ENCODE peak calls at places on chromosomes 2 and 18, in six cellular contexts. A, M, R, S, Z and J are unnamed samples.

GRCh38 chr2:26772064-26773001 is 8.2 kb downstream of the SLC35F6 start:
- DNase-seq in A (peak), M (peak), R (peak), S (no peak), Z (no peak), J (peak)

GRCh38 chr2:37833420-37833819 is 91.7 kb upstream of the RMDN2 start:
- DNase-seq in A (no peak), M (no peak), R (peak), S (no peak), Z (no peak), J (no peak)

GRCh38 chr2:26191316-26192159 is 18.6 kb downstream of the GAREM2 start:
- DNase-seq in A (no peak), M (no peak), R (no peak), S (no peak), Z (no peak), J (no peak)

GRCh38 chr2:231716641-231717280 is 8.4 kb downstream of the PTMA start:
- DNase-seq in A (no peak), M (no peak), R (no peak), S (no peak), Z (no peak), J (no peak)

GRCh38 chr2:188965554-188965953 is 8.6 kb upstream of the COL3A1 start:
- DNase-seq in A (no peak), M (no peak), R (no peak), S (no peak), Z (no peak), J (no peak)

GRCh38 chr2:98944786-98945185 is 8.8 kb upstream of the CRACDL start:
- DNase-seq in A (no peak), M (peak), R (peak), S (no peak), Z (no peak), J (no peak)

GRCh38 chr2:179461367-179461886 is 196.8 kb upstream of the SESTD1 start:
- DNase-seq in A (no peak), M (no peak), R (no peak), S (no peak), Z (no peak), J (no peak)

GRCh38 chr18:31373641-31374040 is 2.9 kb upstream of the DSG4 start:
- DNase-seq in A (no peak), M (no peak), R (no peak), S (no peak), Z (no peak), J (no peak)

GRCh38 chr18:46413684-46414083 is 243.3 kb downstream of the LOXHD1 start:
- DNase-seq in A (no peak), M (no peak), R (no peak), S (no peak), Z (no peak), J (no peak)

GRCh38 chr2:99680946-99681345 is 191.1 kb upstream of the REV1 start:
- DNase-seq in A (no peak), M (peak), R (no peak), S (no peak), Z (no peak), J (peak)

GRCh38 chr18:9719421-9719981 is 11.4 kb downstream of the RAB31 start:
- DNase-seq in A (no peak), M (peak), R (peak), S (peak), Z (no peak), J (peak)

GRCh38 chr2:210561482-210561881 is 5.1 kb downstream of the CPS1 start:
- DNase-seq in A (no peak), M (no peak), R (no peak), S (no peak), Z (no peak), J (no peak)

GRCh38 chr2:85811850-85812735 is 58.3 kb downstream of the ATOH8 start:
- DNase-seq in A (no peak), M (no peak), R (no peak), S (no peak), Z (no peak), J (no peak)

GRCh38 chr2:196399736-196400691 is 228.6 kb upstream of the STK17B start:
- DNase-seq in A (no peak), M (peak), R (peak), S (peak), Z (no peak), J (peak)

GRCh38 chr2:142880275-142880674 is 2.8 kb downstream of the KYNU start:
- DNase-seq in A (no peak), M (peak), R (peak), S (no peak), Z (no peak), J (no peak)

GRCh38 chr2:38108907-38109731 is 33.2 kb upstream of the CYP1B1 start:
- DNase-seq in A (no peak), M (no peak), R (peak), S (no peak), Z (no peak), J (no peak)

GRCh38 chr2:107025869-107026380 is 140.0 kb upstream of the ST6GAL2 start:
- DNase-seq in A (no peak), M (no peak), R (no peak), S (peak), Z (no peak), J (no peak)

GRCh38 chr2:220569380-220569779 is 942.0 kb downstream of the SLC4A3 start:
- DNase-seq in A (no peak), M (no peak), R (peak), S (no peak), Z (no peak), J (no peak)

GRCh38 chr2:160220001-160220400 is 19.9 kb upstream of the ITGB6 start:
- DNase-seq in A (no peak), M (no peak), R (no peak), S (no peak), Z (no peak), J (no peak)
- H3K27ac ChIP-seq in A (no peak), M (no peak), R (peak), S (peak), Z (no peak), J (no peak)

DNA sequence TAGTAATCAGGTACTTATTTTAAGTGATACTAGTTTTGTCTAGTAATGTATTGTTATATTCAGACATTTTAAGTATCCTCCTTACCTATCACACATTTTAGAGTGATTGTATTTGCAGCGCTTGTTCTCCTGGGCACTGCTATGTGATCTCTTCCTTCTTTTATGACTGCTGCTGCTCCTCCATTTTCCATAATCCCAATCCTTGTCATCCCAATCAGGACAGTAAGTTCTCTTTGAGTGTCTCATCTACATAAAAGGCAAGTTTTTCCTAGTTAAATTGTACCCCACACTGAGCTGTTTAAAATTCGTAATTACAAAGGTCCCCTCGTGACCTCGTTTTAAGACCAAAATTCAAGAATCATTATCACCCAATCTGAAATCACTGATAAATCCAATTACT is 2.8 kb downstream of the CLK1 start:
- DNase-seq in A (no peak), M (no peak), R (peak), S (no peak), Z (no peak), J (no peak)
- H3K27ac ChIP-seq in A (peak), M (no peak), R (peak), S (no peak), Z (peak), J (peak)

DNA sequence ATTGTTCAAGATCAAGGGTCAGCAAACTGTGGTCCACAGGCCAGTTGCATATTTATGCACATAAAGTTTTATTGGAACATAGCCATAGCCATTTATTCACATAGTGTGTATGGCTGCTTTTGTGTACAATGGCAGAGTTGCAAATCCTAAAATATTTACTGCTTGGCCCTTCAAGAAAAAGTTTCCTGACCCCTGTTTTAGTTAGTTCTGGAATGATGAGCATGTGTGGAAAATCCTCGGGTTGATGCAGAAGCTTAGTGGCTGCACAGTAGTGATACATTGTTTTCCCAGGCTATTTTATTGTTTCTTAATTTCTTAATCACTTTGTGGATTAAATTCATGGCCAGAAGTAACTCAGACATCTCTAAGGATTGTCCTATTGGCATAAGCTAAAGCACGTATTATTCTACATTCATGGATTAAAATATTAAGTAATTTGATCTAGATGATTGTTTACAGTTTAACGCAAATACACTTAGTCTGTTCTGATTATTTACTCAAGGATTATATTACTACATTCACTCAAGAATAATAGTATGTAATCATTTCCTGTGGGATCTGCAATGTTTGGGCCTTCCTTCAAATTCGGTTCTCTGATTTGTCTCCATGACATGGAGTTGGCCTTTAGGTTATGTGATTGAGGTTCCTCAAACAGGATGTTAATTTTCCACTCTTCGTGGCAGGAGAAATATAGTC is 165.5 kb downstream of the TMEM247 start:
- DNase-seq in A (no peak), M (peak), R (no peak), S (no peak), Z (no peak), J (no peak)
- H3K27ac ChIP-seq in A (no peak), M (peak), R (no peak), S (peak), Z (no peak), J (peak)

GRCh38 chr2:24831216-24831615 is 38.0 kb downstream of the CENPO start:
- DNase-seq in A (no peak), M (no peak), R (no peak), S (no peak), Z (no peak), J (no peak)
- H3K27ac ChIP-seq in A (no peak), M (no peak), R (no peak), S (no peak), Z (no peak), J (no peak)

DNA sequence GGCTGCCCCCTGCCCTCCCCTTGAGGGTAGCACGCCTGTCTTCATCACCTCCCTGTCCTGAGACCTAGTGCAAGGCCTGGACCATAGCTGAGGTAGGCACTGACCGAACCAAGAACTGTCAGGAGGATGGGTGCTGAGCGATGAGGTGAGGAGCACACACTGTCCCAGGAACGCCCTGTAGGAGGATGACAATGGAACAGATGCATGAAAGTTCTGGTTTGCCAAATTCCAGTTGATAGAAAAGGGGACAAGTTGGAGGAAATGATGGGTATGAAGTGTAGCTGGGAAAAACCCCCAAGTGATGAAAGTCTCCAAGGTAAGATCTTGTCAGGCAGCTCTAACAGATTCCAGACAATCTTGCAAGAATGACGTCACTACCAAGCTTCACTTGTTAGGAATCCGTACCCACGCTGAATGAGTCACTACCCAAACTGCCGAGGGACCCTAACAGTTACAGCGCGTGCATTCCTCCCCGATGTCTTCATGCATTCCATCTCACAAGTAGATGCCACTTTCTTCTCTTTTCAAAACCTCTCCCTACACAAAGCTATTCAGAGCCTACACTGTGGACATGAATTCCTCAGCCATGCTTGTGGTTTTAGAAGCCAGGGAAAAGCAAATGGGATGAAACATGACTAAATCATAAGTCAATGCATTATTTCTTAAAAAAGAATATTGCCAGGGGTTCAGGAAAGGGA is 27.6 kb downstream of the MRPL33 start:
- DNase-seq in A (peak), M (peak), R (peak), S (peak), Z (no peak), J (no peak)
- H3K27ac ChIP-seq in A (peak), M (peak), R (peak), S (peak), Z (no peak), J (no peak)

GRCh38 chr2:10784719-10785118 is 27.9 kb downstream of the PDIA6 start:
- DNase-seq in A (no peak), M (no peak), R (no peak), S (no peak), Z (no peak), J (no peak)
- H3K27ac ChIP-seq in A (no peak), M (no peak), R (no peak), S (no peak), Z (no peak), J (no peak)

GRCh38 chr2:42480402-42480801 is 13.4 kb downstream of the KCNG3 start:
- DNase-seq in A (no peak), M (no peak), R (no peak), S (no peak), Z (no peak), J (no peak)

GRCh38 chr2:42470706-42471105 is 23.1 kb downstream of the KCNG3 start:
- DNase-seq in A (no peak), M (no peak), R (no peak), S (no peak), Z (no peak), J (no peak)

GRCh38 chr2:42474765-42475454 is 18.9 kb downstream of the KCNG3 start:
- DNase-seq in A (no peak), M (no peak), R (no peak), S (no peak), Z (no peak), J (no peak)
- H3K27ac ChIP-seq in A (no peak), M (no peak), R (no peak), S (no peak), Z (no peak), J (no peak)

GRCh38 chr18:11923454-11923853 is 15.3 kb upstream of the MPPE1 start:
- DNase-seq in A (no peak), M (no peak), R (no peak), S (no peak), Z (no peak), J (no peak)
- H3K27ac ChIP-seq in A (no peak), M (no peak), R (no peak), S (no peak), Z (no peak), J (no peak)